ENCODE peak calls at places on chromosomes 13 and 19, in six cellular contexts. E, H, V, X, F and R are unnamed samples.

GRCh38 chr19:18496167-18496979 is 25.5 kb downstream of the ELL start:
- DNase-seq in E (peak), F (no peak), H (no peak), X (peak), V (no peak), R (no peak)

GRCh38 chr19:21474671-21475181 is 30.7 kb upstream of the ZNF429 start:
- DNase-seq in F (no peak), H (peak), V (no peak), X (no peak), E (no peak), R (no peak)

GRCh38 chr19:40163541-40164129 is 27.6 kb upstream of the MAP3K10 start:
- DNase-seq in F (no peak), E (no peak), V (no peak), X (no peak), H (no peak), R (no peak)

GRCh38 chr13:84431646-84432045 is 549.4 kb upstream of the SLITRK1 start:
- DNase-seq in X (no peak), F (no peak), H (no peak), V (no peak), E (no peak), R (no peak)

GRCh38 chr19:41189425-41190065 is 3.5 kb upstream of the CYP2S1 start:
- DNase-seq in E (no peak), H (peak), X (no peak), V (no peak), F (no peak), R (no peak)

GRCh38 chr13:40115456-40115855 is 460.0 kb downstream of the COG6 start:
- DNase-seq in E (no peak), F (no peak), V (no peak), H (no peak), X (no peak), R (peak)

GRCh38 chr19:55005684-55006488 is 32.2 kb downstream of the GP6 start:
- DNase-seq in F (peak), X (peak), H (no peak), V (peak), E (peak), R (no peak)

GRCh38 chr19:39284032-39284431 is 12.2 kb upstream of the IFNL1 start:
- DNase-seq in X (no peak), H (no peak), E (no peak), F (no peak), V (no peak), R (no peak)

GRCh38 chr19:29837448-29837961 is 25.7 kb downstream of the CCNE1 start:
- DNase-seq in X (no peak), E (no peak), V (peak), F (no peak), H (no peak), R (no peak)

GRCh38 chr19:720691-721160 is 12.0 kb downstream of the PALM start:
- DNase-seq in F (no peak), H (no peak), V (no peak), E (no peak), X (peak), R (no peak)

GRCh38 chr19:38183227-38183914 is 40.7 kb downstream of the DPF1 start:
- DNase-seq in H (peak), V (no peak), E (peak), F (no peak), X (no peak), R (no peak)

GRCh38 chr13:94192576-94192975 is 286.9 kb downstream of the DCT start:
- DNase-seq in H (no peak), F (no peak), E (no peak), V (no peak), X (peak), R (no peak)

GRCh38 chr19:11381535-11382369 is 2.4 kb downstream of the EPOR start:
- DNase-seq in F (peak), V (peak), E (no peak), H (no peak), X (no peak), R (peak)

GRCh38 chr19:44824758-44825157 is 15.9 kb downstream of the BCAM start:
- DNase-seq in E (no peak), V (no peak), X (no peak), H (no peak), F (no peak), R (peak)

GRCh38 chr19:49413348-49413747 is 9.9 kb downstream of the PTH2 start:
- DNase-seq in F (no peak), E (no peak), H (no peak), X (no peak), V (no peak), R (no peak)

GRCh38 chr13:113791226-113791625 is 32.2 kb downstream of the TMEM255B start:
- DNase-seq in E (no peak), V (no peak), X (no peak), H (no peak), F (no peak), R (no peak)

GRCh38 chr13:40064723-40065122 is 409.3 kb downstream of the COG6 start:
- DNase-seq in F (no peak), X (no peak), H (no peak), V (no peak), E (no peak), R (peak)

GRCh38 chr13:114203536-114203935 is 24.5 kb downstream of the CFAP97D2 start:
- DNase-seq in V (no peak), X (no peak), H (no peak), F (no peak), E (no peak), R (no peak)

GRCh38 chr13:111411186-111411858 is 90.9 kb downstream of the TEX29 start:
- DNase-seq in F (no peak), E (no peak), H (no peak), X (no peak), V (no peak), R (no peak)
- TF ChIP-seq EZH2 in F (no peak), E (no peak), H (no peak), X (no peak), V (no peak), R (no peak)

DNA sequence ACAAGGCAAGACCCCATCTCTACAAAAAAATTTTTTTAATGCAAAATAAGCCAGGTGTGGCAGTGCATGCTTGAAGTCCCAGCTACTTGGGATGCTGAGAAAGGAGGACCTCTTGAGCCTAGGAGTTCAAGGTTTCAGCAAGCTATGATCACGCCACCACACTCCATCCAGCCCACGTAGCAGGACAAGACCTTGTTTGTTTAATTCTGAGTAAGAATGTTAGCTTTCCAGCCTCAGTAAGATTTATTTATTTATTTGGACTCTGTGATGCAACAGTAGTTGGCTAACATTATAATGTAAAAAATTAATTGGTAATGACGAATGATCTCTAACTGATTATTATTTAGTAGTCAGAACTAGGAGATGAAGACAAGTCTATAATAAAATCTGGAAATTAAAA is 23.3 kb downstream of the N4BP2L2 start:
- DNase-seq in V (no peak), H (no peak), E (no peak), F (no peak), X (no peak), R (no peak)
- TF ChIP-seq MAX in V (no peak), H (no peak), E (no peak), F (no peak), X (no peak), R (no peak)

GRCh38 chr13:86974995-86975328 is 696.2 kb upstream of the SLITRK5 start:
- DNase-seq in E (no peak), F (no peak), X (no peak), H (no peak), V (no peak), R (no peak)

GRCh38 chr13:86974251-86974994 is 696.7 kb upstream of the SLITRK5 start:
- DNase-seq in H (no peak), X (no peak), E (no peak), V (no peak), F (no peak), R (no peak)

GRCh38 chr13:86976521-86977324 is 694.4 kb upstream of the SLITRK5 start:
- DNase-seq in E (no peak), V (no peak), X (no peak), H (no peak), F (no peak), R (no peak)
- H3K4me2 ChIP-seq in E (no peak), V (no peak), X (no peak), H (no peak), F (no peak), R (no peak)

DNA sequence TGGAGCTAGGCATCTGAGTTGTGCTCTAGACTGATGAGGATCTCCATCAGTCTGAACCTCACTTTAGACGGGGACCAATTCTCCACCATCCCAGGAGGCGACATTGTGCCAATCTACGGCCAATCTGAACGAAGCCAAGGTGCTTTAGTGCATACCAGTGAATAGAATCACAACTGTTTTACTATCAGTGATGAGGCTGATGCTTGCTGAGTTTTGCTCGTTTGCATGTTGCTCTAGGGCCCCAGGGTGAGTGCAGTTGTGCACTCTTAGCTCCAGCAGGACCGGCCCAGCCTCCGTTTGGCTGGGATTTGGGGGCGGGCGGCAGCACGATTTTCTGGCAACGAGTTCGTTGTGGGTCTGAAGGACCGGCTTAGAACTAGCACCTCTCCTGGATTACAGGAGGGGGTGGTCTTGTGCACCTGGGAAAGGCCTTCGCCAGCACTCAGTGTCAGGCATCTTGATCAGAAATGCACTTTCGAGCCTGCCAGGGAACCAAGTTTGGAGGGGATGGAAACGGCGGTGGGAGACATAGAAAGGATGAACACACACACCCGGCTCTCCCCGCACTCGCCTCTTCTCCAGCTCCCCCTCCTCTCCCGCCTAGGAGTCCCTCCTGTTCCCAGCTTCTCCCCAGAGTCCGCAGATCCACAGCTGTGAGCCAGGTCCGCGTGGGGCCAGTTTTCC is 4.4 kb downstream of the GSX1 start:
- DNase-seq in X (no peak), E (no peak), H (no peak), V (no peak), F (no peak), R (no peak)
- TF ChIP-seq EZH2 in X (no peak), E (no peak), H (peak), V (no peak), F (no peak), R (no peak)